ENCODE peak calls at places on chromosomes 4 and X, in four cellular contexts. One of them, this sample, is unnamed.

GRCh38 chr4:37890501-37891220 is at the start of gene TBC1D1:
- DNase-seq in GM12878: no peak
- DNase-seq in K562: no peak
- DNase-seq in HepG2: no peak
- DNase-seq in this sample: peak

GRCh38 chr4:185786422-185786821 is 25.6 kb downstream of the SORBS2 start:
- DNase-seq in GM12878: no peak
- DNase-seq in K562: no peak
- DNase-seq in HepG2: no peak
- DNase-seq in this sample: no peak

GRCh38 chr4:138235419-138235952 is 6.7 kb downstream of the SLC7A11 start:
- DNase-seq in GM12878: no peak
- DNase-seq in K562: peak
- DNase-seq in HepG2: no peak
- DNase-seq in this sample: no peak

GRCh38 chr4:20127626-20128025 is 124.1 kb upstream of the SLIT2 start:
- DNase-seq in GM12878: no peak
- DNase-seq in K562: no peak
- DNase-seq in HepG2: no peak
- DNase-seq in this sample: no peak

GRCh38 chr4:6343950-6344408 is 74.3 kb downstream of the WFS1 start:
- DNase-seq in GM12878: no peak
- DNase-seq in K562: peak
- DNase-seq in HepG2: peak
- DNase-seq in this sample: no peak

GRCh38 chr4:87219648-87220093 is 747 bp downstream of the KLHL8 start:
- DNase-seq in GM12878: no peak
- DNase-seq in K562: peak
- DNase-seq in HepG2: peak
- DNase-seq in this sample: peak

GRCh38 chrX:31268359-31268758 is 196.5 kb upstream of the FTHL17 start:
- DNase-seq in GM12878: no peak
- DNase-seq in K562: no peak
- DNase-seq in HepG2: peak
- DNase-seq in this sample: peak

GRCh38 chrX:65300104-65300809 is 234.3 kb downstream of the LAS1L start:
- DNase-seq in GM12878: no peak
- DNase-seq in K562: no peak
- DNase-seq in HepG2: peak
- DNase-seq in this sample: no peak

GRCh38 chr4:6461301-6462165 is 10.9 kb downstream of the PPP2R2C start:
- DNase-seq in GM12878: no peak
- DNase-seq in K562: no peak
- DNase-seq in HepG2: no peak
- DNase-seq in this sample: no peak

DNA sequence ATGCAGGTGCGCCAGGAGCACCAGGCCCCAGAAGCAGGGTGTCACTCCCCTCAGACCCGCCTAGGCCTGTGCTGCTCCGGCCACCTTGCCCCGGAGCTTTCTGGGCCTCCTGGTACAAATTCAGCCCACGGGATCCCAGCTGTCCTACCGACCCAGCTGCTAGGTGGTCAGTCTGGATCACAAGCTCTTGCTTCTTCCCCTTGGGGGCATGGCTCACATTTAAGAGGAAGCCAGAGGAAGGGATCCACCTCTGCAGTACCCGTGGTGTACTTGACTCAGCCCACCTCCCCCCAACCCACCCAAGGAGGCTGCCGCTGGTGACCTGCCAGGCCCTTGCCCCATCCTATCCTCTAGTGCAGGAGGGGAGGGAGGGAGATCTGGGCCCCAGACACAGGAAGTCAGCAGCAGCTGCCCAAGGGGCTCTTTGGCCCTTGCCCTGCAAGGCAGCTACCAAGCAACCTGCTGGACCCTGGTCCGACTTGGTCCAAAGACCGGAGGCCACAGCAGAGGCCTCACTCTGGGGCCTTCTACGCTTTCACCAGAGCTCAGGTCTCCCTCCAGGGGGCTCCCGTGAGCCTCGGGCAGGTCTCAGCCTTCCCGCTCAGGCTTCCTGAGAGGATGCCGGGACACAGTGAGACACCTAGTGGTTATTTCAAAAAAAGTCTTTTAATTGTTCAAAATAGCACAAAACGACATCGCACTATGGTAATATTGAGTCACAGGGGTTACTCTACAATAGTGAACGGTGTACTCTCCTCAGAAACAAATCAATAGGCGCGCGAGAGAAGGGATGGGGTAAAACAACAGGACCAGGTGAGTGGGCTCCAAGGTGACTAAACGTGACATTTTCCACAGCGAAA is 2.7 kb upstream of the RENBP start:
- DNase-seq in GM12878: no peak
- DNase-seq in K562: peak
- DNase-seq in HepG2: peak
- DNase-seq in this sample: peak
- TF ChIP-seq TARDBP in GM12878: no peak
- TF ChIP-seq TARDBP in K562: no peak
- TF ChIP-seq TARDBP in HepG2: no peak
- TF ChIP-seq TARDBP in this sample: no peak

GRCh38 chrX:338281-338835 is 19.8 kb upstream of the GTPBP6 start:
- DNase-seq in GM12878: no peak
- DNase-seq in K562: no peak
- DNase-seq in HepG2: no peak
- DNase-seq in this sample: no peak
- TF ChIP-seq TARDBP in GM12878: no peak
- TF ChIP-seq TARDBP in K562: no peak
- TF ChIP-seq TARDBP in HepG2: no peak
- TF ChIP-seq TARDBP in this sample: no peak

GRCh38 chr4:124937993-124938392 is 225.5 kb upstream of the ANKRD50 start:
- DNase-seq in GM12878: no peak
- DNase-seq in K562: no peak
- DNase-seq in HepG2: no peak
- DNase-seq in this sample: no peak
- TF ChIP-seq TARDBP in GM12878: no peak
- TF ChIP-seq TARDBP in K562: no peak
- TF ChIP-seq TARDBP in HepG2: no peak
- TF ChIP-seq TARDBP in this sample: no peak

DNA sequence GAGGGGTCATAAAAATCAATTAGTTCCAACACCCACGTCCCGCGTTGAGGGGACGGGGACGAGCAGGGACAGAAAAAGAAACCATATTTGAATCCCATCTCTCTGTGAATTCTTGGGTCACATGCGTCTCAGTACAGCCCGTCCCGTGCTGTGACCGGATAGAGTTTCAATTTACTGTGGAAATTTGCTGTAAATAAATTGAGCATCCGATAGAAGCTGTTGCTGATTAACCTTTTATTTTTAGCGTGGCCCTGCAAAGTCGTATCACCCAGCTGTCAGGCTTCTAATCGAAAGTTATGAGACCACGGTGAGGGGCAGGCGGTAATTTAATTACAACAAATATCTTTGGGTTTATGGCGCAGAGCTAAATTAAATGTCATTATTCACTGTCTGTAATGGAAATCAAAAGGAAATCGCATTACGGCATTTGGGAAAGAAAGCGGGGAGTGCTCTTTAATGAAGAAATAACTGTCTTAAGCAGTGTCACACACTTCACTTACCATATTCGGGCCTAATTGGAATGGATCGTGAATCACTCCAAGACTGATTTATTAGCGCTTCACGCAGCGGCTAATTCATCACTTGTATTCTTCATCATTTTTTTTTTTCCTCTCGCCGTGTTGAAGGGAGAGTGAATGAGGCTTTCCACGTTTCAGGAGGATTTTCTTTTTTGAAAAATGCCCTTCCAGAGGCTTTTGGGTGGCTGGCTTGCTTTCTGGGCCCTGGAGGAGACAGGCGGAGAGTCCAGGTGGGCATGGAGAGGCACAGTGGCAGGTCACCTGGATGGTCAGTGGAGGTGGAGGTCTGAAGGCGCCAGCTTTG is 7.3 kb downstream of the SHOX start:
- DNase-seq in GM12878: no peak
- DNase-seq in K562: no peak
- DNase-seq in HepG2: no peak
- DNase-seq in this sample: no peak
- TF ChIP-seq TARDBP in GM12878: no peak
- TF ChIP-seq TARDBP in K562: no peak
- TF ChIP-seq TARDBP in HepG2: no peak
- TF ChIP-seq TARDBP in this sample: no peak

GRCh38 chr4:173703076-173703475 is 173.0 kb upstream of the HAND2 start:
- DNase-seq in GM12878: no peak
- DNase-seq in K562: no peak
- DNase-seq in HepG2: no peak
- DNase-seq in this sample: no peak
- TF ChIP-seq TARDBP in GM12878: no peak
- TF ChIP-seq TARDBP in K562: no peak
- TF ChIP-seq TARDBP in HepG2: no peak
- TF ChIP-seq TARDBP in this sample: no peak

GRCh38 chr4:149531861-149532260 is 283.8 kb downstream of the IQCM start:
- DNase-seq in GM12878: no peak
- DNase-seq in K562: no peak
- DNase-seq in HepG2: no peak
- DNase-seq in this sample: no peak
- TF ChIP-seq TARDBP in GM12878: no peak
- TF ChIP-seq TARDBP in K562: no peak
- TF ChIP-seq TARDBP in HepG2: no peak
- TF ChIP-seq TARDBP in this sample: no peak

GRCh38 chr4:172040766-172041165 is 227.6 kb downstream of the GALNTL6 start:
- DNase-seq in GM12878: no peak
- DNase-seq in K562: no peak
- DNase-seq in HepG2: no peak
- DNase-seq in this sample: no peak

GRCh38 chr4:172045981-172046380 is 232.8 kb downstream of the GALNTL6 start:
- DNase-seq in GM12878: no peak
- DNase-seq in K562: no peak
- DNase-seq in HepG2: no peak
- DNase-seq in this sample: no peak

GRCh38 chr4:172042714-172043114 is 229.5 kb downstream of the GALNTL6 start:
- DNase-seq in GM12878: no peak
- DNase-seq in K562: no peak
- DNase-seq in HepG2: peak
- DNase-seq in this sample: peak
- TF ChIP-seq TARDBP in GM12878: no peak
- TF ChIP-seq TARDBP in K562: no peak
- TF ChIP-seq TARDBP in HepG2: no peak
- TF ChIP-seq TARDBP in this sample: no peak

DNA sequence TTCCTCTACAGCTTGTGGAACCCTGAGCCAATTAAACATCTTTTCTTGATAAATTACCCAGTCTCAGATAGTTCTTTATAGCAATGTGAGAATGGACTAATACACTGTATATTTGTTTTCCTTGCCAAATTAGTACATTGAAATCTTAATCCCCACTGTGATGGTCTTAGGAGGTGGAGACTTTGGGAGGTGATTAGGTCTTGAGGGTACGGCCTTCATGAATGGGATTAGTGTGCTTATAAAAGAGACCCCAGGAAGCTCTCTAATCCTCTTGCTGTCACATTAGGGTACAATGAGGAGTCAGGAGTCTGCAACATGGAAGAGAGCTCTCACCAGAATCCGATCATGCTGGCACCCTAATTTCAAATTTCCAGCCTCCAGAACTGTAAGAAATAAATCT is 86.6 kb downstream of the TIGD2 start:
- DNase-seq in GM12878: no peak
- DNase-seq in K562: no peak
- DNase-seq in HepG2: no peak
- DNase-seq in this sample: no peak
- TF ChIP-seq TARDBP in GM12878: no peak
- TF ChIP-seq TARDBP in K562: no peak
- TF ChIP-seq TARDBP in HepG2: no peak
- TF ChIP-seq TARDBP in this sample: no peak

DNA sequence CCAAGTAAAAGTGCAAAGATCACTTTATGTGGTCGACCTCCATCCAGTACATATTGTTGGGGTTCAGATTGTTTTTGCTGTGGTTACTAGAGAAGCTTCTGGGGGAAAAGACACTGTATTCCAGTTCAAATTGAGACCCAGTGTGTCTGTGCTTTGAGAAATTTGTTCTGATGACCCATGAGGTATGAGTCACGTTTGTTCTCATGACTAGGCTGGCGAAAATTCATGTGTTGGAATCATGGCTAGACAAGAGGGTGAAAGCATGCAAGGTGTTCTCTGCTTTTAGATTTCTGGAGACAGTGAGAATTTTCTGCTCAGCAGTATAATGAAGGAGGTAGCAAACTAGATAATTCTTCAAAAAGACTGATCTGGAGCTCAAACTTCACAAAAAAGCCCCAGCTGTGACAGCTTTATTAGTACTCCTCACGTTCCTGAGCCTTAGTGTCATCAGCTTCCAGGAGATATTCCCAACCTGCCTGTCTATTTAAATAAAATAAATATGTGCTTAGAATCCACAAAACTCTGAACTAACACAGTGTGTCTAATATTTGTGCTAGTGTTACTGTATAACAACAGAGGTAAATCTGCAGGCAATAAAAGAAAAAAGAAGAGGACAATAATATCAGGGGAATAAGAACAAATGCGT is 24.4 kb upstream of the FAM47B start:
- DNase-seq in GM12878: no peak
- DNase-seq in K562: no peak
- DNase-seq in HepG2: no peak
- DNase-seq in this sample: no peak
- TF ChIP-seq TARDBP in GM12878: no peak
- TF ChIP-seq TARDBP in K562: no peak
- TF ChIP-seq TARDBP in HepG2: no peak
- TF ChIP-seq TARDBP in this sample: no peak

This sample was measured in HEK293T.